ENCODE peak calls at places on chromosomes 7 and 10, in four cellular contexts. T is GM12878, V is HepG2, P is H1. O is an unnamed sample.

GRCh38 chr7:73831656-73832579 is 1.1 kb downstream of the CLDN4 start:
- DNase-seq in V (peak; percentile 58), P (peak; percentile 91), T (no peak), O (no peak)

GRCh38 chr7:37052673-37053072 is 328.4 kb upstream of the AOAH start:
- DNase-seq in P (peak; percentile 85), V (peak; percentile 44), T (no peak), O (peak; percentile 28)

GRCh38 chr7:107938448-107939250 is 47.7 kb downstream of the DLD start:
- DNase-seq in V (no peak), P (no peak), T (no peak), O (no peak)

GRCh38 chr10:60942604-60943269 is 1.2 kb downstream of the RHOBTB1 start:
- DNase-seq in V (no peak), P (no peak), T (no peak), O (peak; percentile 23)

GRCh38 chr10:47047127-47047504 is 135.9 kb downstream of the PTPN20 start:
- DNase-seq in T (no peak), V (no peak), P (no peak), O (no peak)

GRCh38 chr7:48298779-48299178 is 127.5 kb downstream of the ABCA13 start:
- DNase-seq in T (no peak), P (no peak), V (no peak), O (no peak)

GRCh38 chr7:156019308-156019707 is 207.0 kb upstream of the SHH start:
- DNase-seq in T (no peak), P (peak; percentile 8), V (no peak), O (no peak)

GRCh38 chr7:47320296-47320695 is 261.6 kb downstream of the TNS3 start:
- DNase-seq in P (peak; percentile 19), V (no peak), T (no peak), O (no peak)

GRCh38 chr10:22821501-22821900 is 106.4 kb upstream of the ARMC3 start:
- DNase-seq in V (no peak), T (no peak), P (no peak), O (no peak)

GRCh38 chr10:22810643-22811254 is 96.4 kb upstream of the PIP4K2A start:
- DNase-seq in V (no peak), T (no peak), P (peak; percentile 64), O (no peak)

DNA sequence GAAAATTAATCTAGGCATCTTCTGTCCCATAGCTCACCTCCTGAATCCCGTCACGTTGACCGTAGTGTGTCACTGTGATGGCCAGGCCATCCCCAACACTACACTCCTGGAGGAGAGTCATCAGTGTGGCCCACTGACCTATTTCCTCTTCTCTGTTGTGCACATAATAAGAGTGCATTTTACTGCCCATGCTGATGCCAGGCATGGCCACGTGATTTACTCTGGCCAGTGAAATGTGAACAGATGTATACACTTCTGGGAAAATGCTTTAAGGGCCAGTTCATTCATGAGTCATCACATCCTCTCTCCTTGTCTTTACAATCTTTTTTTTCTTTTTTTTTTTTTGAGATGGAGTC is 101.9 kb upstream of the PIP4K2A start:
- DNase-seq in V (no peak), T (no peak), P (no peak), O (no peak)
- TF ChIP-seq HDAC6 in V (no peak), T (no peak), P (no peak), O (no peak)

GRCh38 chr10:5905854-5906507 is 15.9 kb downstream of the FBH1 start:
- DNase-seq in V (no peak), P (no peak), T (no peak), O (no peak)

GRCh38 chr10:5906651-5907050 is 16.6 kb downstream of the FBH1 start:
- DNase-seq in V (no peak), T (no peak), P (no peak), O (no peak)

GRCh38 chr10:5913736-5914135 is 23.7 kb downstream of the FBH1 start:
- DNase-seq in T (no peak), V (no peak), P (no peak), O (no peak)

GRCh38 chr10:5911670-5912069 is 21.6 kb downstream of the FBH1 start:
- DNase-seq in P (no peak), T (no peak), V (no peak), O (no peak)

GRCh38 chr10:5910323-5911100 is 20.5 kb downstream of the FBH1 start:
- DNase-seq in P (no peak), V (no peak), T (no peak), O (no peak)
- TF ChIP-seq HDAC6 in P (no peak), V (no peak), T (no peak), O (no peak)

GRCh38 chr7:32937344-32938174 is 19.7 kb upstream of the FKBP9 start:
- DNase-seq in V (peak; percentile 40), T (no peak), P (no peak), O (peak; percentile 61)
- TF ChIP-seq HDAC6 in V (no peak), T (no peak), P (no peak), O (no peak)

DNA sequence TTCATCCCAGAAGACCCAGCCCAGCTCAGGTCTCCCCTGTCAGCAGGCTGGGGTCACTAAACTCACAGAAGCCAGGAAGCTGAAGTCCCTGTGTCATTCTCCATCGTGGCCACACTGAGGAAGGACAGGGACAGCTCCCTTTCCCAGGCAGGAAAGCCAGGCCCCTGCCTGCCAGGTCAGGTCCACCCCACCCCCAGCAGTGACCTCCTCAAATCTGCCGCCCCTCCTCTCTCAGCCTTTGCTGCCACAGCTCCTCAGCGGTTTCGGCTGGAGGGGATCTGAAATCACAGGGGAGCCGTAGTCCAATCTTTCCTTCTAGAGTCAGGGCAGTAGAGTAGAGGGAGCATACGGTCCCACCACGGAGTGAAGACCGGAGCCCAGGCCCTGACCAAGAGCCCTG is 150.9 kb upstream of the UNC5B start:
- DNase-seq in T (no peak), P (no peak), V (no peak), O (no peak)
- TF ChIP-seq HDAC6 in T (no peak), P (no peak), V (no peak), O (no peak)

GRCh38 chr7:93382362-93382761 is 150.2 kb downstream of the VPS50 start:
- DNase-seq in V (no peak), T (no peak), P (no peak), O (no peak)
- TF ChIP-seq HDAC6 in V (no peak), T (no peak), P (no peak), O (no peak)

GRCh38 chr7:77442631-77443420 is 26.7 kb upstream of the GSAP start:
- DNase-seq in P (no peak), V (no peak), T (no peak), O (no peak)
- TF ChIP-seq HDAC6 in P (no peak), V (no peak), T (no peak), O (no peak)

O was measured in K562.